ENCODE peak calls at places on chromosomes 11 and 22, in five cellular contexts. B is HEK293T, F is NCI-H460, V is psoas muscle, K is heart right ventricle. E is an unnamed sample.

GRCh38 chr11:118913411-118914125 is 12.2 kb downstream of the BCL9L start:
- DNase-seq in B (no peak), F (no peak), V (no peak), K (no peak), E (no peak)

GRCh38 chr11:62600367-62601113 is 1.1 kb downstream of the MTA2 start:
- DNase-seq in B (no peak), F (no peak), V (no peak), K (no peak), E (no peak)

GRCh38 chr11:60978546-60979380 is 7.3 kb downstream of the CD6 start:
- DNase-seq in B (no peak), F (no peak), V (no peak), K (no peak), E (no peak)

GRCh38 chr11:86162257-86162656 is 82.3 kb upstream of the EED start:
- DNase-seq in B (no peak), F (no peak), V (peak), K (peak), E (peak)

GRCh38 chr11:86117706-86118050 is 48.8 kb upstream of the PICALM start:
- DNase-seq in B (no peak), F (no peak), V (no peak), K (no peak), E (no peak)

GRCh38 chr11:37449146-37449545 is 851.1 kb upstream of the RAG2 start:
- DNase-seq in B (no peak), F (peak), V (no peak), K (no peak), E (no peak)

GRCh38 chr11:19803506-19803998 is 90.9 kb downstream of the NAV2 start:
- DNase-seq in B (no peak), F (no peak), V (no peak), K (no peak), E (no peak)

GRCh38 chr11:67634366-67635230 is 4.9 kb upstream of the NUDT8 start:
- DNase-seq in B (no peak), F (no peak), V (no peak), K (no peak), E (peak)

GRCh38 chr22:22552630-22553029 is 6.4 kb downstream of the PRAME start:
- DNase-seq in B (no peak), F (no peak), V (no peak), K (no peak), E (no peak)

GRCh38 chr11:99638073-99638553 is 617.4 kb downstream of the CNTN5 start:
- DNase-seq in B (no peak), F (no peak), V (no peak), K (no peak), E (no peak)

GRCh38 chr11:27857588-27857987 is 157.3 kb upstream of the BDNF start:
- DNase-seq in B (no peak), F (no peak), V (no peak), K (no peak), E (no peak)

GRCh38 chr11:59200421-59200746 is 12.3 kb downstream of the MPEG1 start:
- DNase-seq in B (no peak), F (no peak), V (no peak), K (no peak), E (no peak)

GRCh38 chr11:122756417-122756816 is 81.9 kb upstream of the CRTAM start:
- DNase-seq in B (no peak), F (no peak), V (peak), K (peak), E (no peak)

GRCh38 chr11:84322211-84322610 is 1036.0 kb upstream of the CCDC90B start:
- DNase-seq in B (no peak), F (no peak), V (no peak), K (no peak), E (no peak)

GRCh38 chr22:45069925-45070324 is 60.1 kb upstream of the PHF21B start:
- DNase-seq in B (no peak), F (no peak), V (no peak), K (no peak), E (no peak)

GRCh38 chr11:12232819-12233601 is 122.6 kb downstream of the MICAL2 start:
- DNase-seq in B (no peak), F (no peak), V (no peak), K (no peak), E (no peak)

GRCh38 chr11:119338318-119338890 is 2.3 kb downstream of the C1QTNF5 start:
- DNase-seq in B (peak), F (no peak), V (peak), K (peak), E (no peak)

GRCh38 chr11:72229925-72230763 is 5.6 kb downstream of the INPPL1 start:
- DNase-seq in B (no peak), F (no peak), V (no peak), K (no peak), E (no peak)

GRCh38 chr22:43555561-43556515 is 144.0 kb downstream of the MPPED1 start:
- DNase-seq in B (no peak), F (no peak), V (no peak), K (no peak), E (no peak)

GRCh38 chr11:2731285-2732125 is 31.7 kb upstream of the KCNQ1OT1 start:
- DNase-seq in B (no peak), F (no peak), V (no peak), K (no peak), E (no peak)

GRCh38 chr11:17351510-17352176 is at the start of gene NCR3LG1:
- DNase-seq in B (peak), F (peak), V (peak), K (peak), E (peak)

GRCh38 chr11:1177020-1177770 is 19.4 kb downstream of the MUC5AC start:
- DNase-seq in B (no peak), F (no peak), V (no peak), K (no peak), E (no peak)

GRCh38 chr11:61718613-61719302 is 33.7 kb upstream of the MYRF start:
- DNase-seq in B (peak), F (no peak), V (no peak), K (peak), E (peak)

GRCh38 chr11:45022294-45023064 is 71.8 kb upstream of the TP53I11 start:
- DNase-seq in B (no peak), F (no peak), V (no peak), K (no peak), E (no peak)

GRCh38 chr11:2290351-2290841 is 11.3 kb downstream of the C11orf21 start:
- DNase-seq in B (no peak), F (no peak), V (no peak), K (no peak), E (no peak)